ENCODE peak calls at places on chromosomes 2 and 18, in ten cellular contexts. One of them, this sample, is unnamed.

GRCh38 chr2:121284424-121285076 is 452 bp downstream of the TFCP2L1 start:
- DNase-seq in bronchial epithelial cell: no peak
- DNase-seq in Peyer's patch: no peak
- DNase-seq in GM12865: no peak
- DNase-seq in small intestine: no peak
- DNase-seq in astrocyte of the spinal cord: no peak
- DNase-seq in tibial artery: no peak
- DNase-seq in spleen: peak
- DNase-seq in fibroblast of lung: no peak
- DNase-seq in left ventricle myocardium inferior: no peak
- DNase-seq in this sample: no peak

GRCh38 chr2:236505071-236505470 is 64.6 kb upstream of the ACKR3 start:
- DNase-seq in fibroblast of lung: no peak
- DNase-seq in spleen: no peak
- DNase-seq in GM12865: no peak
- DNase-seq in tibial artery: no peak
- DNase-seq in Peyer's patch: no peak
- DNase-seq in left ventricle myocardium inferior: no peak
- DNase-seq in small intestine: no peak
- DNase-seq in astrocyte of the spinal cord: no peak
- DNase-seq in bronchial epithelial cell: no peak
- DNase-seq in this sample: no peak

GRCh38 chr18:48841381-48842258 is 109.1 kb downstream of the SMAD7 start:
- DNase-seq in bronchial epithelial cell: no peak
- DNase-seq in Peyer's patch: peak
- DNase-seq in GM12865: no peak
- DNase-seq in small intestine: no peak
- DNase-seq in astrocyte of the spinal cord: no peak
- DNase-seq in fibroblast of lung: no peak
- DNase-seq in spleen: peak
- DNase-seq in tibial artery: peak
- DNase-seq in left ventricle myocardium inferior: peak
- DNase-seq in this sample: no peak

GRCh38 chr18:79625924-79626561 is 53.6 kb upstream of the CTDP1 start:
- DNase-seq in astrocyte of the spinal cord: no peak
- DNase-seq in GM12865: no peak
- DNase-seq in Peyer's patch: no peak
- DNase-seq in left ventricle myocardium inferior: no peak
- DNase-seq in fibroblast of lung: no peak
- DNase-seq in spleen: peak
- DNase-seq in bronchial epithelial cell: no peak
- DNase-seq in small intestine: no peak
- DNase-seq in tibial artery: peak
- DNase-seq in this sample: no peak

GRCh38 chr2:39216495-39217191 is 27.1 kb downstream of the CDKL4 start:
- DNase-seq in small intestine: peak
- DNase-seq in astrocyte of the spinal cord: no peak
- DNase-seq in spleen: no peak
- DNase-seq in bronchial epithelial cell: no peak
- DNase-seq in fibroblast of lung: no peak
- DNase-seq in GM12865: no peak
- DNase-seq in tibial artery: no peak
- DNase-seq in Peyer's patch: no peak
- DNase-seq in left ventricle myocardium inferior: no peak
- DNase-seq in this sample: peak

GRCh38 chr18:3360211-3360610 is 89.8 kb upstream of the TGIF1 start:
- DNase-seq in bronchial epithelial cell: no peak
- DNase-seq in GM12865: no peak
- DNase-seq in fibroblast of lung: no peak
- DNase-seq in spleen: no peak
- DNase-seq in left ventricle myocardium inferior: no peak
- DNase-seq in small intestine: no peak
- DNase-seq in astrocyte of the spinal cord: no peak
- DNase-seq in Peyer's patch: no peak
- DNase-seq in tibial artery: no peak
- DNase-seq in this sample: no peak

GRCh38 chr2:234691968-234692955 is 195.4 kb upstream of the ARL4C start:
- DNase-seq in GM12865: no peak
- DNase-seq in astrocyte of the spinal cord: no peak
- DNase-seq in spleen: no peak
- DNase-seq in fibroblast of lung: no peak
- DNase-seq in Peyer's patch: no peak
- DNase-seq in tibial artery: no peak
- DNase-seq in small intestine: no peak
- DNase-seq in left ventricle myocardium inferior: no peak
- DNase-seq in bronchial epithelial cell: no peak
- DNase-seq in this sample: no peak

GRCh38 chr2:145744541-145745386 is 1224.8 kb upstream of the ZEB2 start:
- DNase-seq in spleen: no peak
- DNase-seq in Peyer's patch: no peak
- DNase-seq in GM12865: peak
- DNase-seq in left ventricle myocardium inferior: no peak
- DNase-seq in astrocyte of the spinal cord: peak
- DNase-seq in fibroblast of lung: peak
- DNase-seq in tibial artery: no peak
- DNase-seq in bronchial epithelial cell: peak
- DNase-seq in small intestine: no peak
- DNase-seq in this sample: no peak

GRCh38 chr2:151120016-151120415 is 141.6 kb downstream of the RBM43 start:
- DNase-seq in spleen: no peak
- DNase-seq in bronchial epithelial cell: no peak
- DNase-seq in Peyer's patch: no peak
- DNase-seq in small intestine: peak
- DNase-seq in GM12865: no peak
- DNase-seq in fibroblast of lung: no peak
- DNase-seq in astrocyte of the spinal cord: no peak
- DNase-seq in left ventricle myocardium inferior: no peak
- DNase-seq in tibial artery: no peak
- DNase-seq in this sample: no peak

GRCh38 chr2:240785424-240786335 is 34.3 kb downstream of the KIF1A start:
- DNase-seq in fibroblast of lung: no peak
- DNase-seq in small intestine: no peak
- DNase-seq in bronchial epithelial cell: no peak
- DNase-seq in tibial artery: no peak
- DNase-seq in astrocyte of the spinal cord: no peak
- DNase-seq in GM12865: no peak
- DNase-seq in left ventricle myocardium inferior: peak
- DNase-seq in spleen: peak
- DNase-seq in Peyer's patch: no peak
- DNase-seq in this sample: no peak

GRCh38 chr2:9481257-9481922 is 7.0 kb downstream of the IAH1 start:
- DNase-seq in left ventricle myocardium inferior: no peak
- DNase-seq in spleen: no peak
- DNase-seq in astrocyte of the spinal cord: peak
- DNase-seq in bronchial epithelial cell: peak
- DNase-seq in small intestine: no peak
- DNase-seq in tibial artery: no peak
- DNase-seq in Peyer's patch: no peak
- DNase-seq in fibroblast of lung: peak
- DNase-seq in GM12865: no peak
- DNase-seq in this sample: no peak

GRCh38 chr2:86621290-86621943 is 2.2 kb downstream of the RNF103 start:
- DNase-seq in tibial artery: no peak
- DNase-seq in GM12865: peak
- DNase-seq in Peyer's patch: no peak
- DNase-seq in small intestine: no peak
- DNase-seq in spleen: no peak
- DNase-seq in astrocyte of the spinal cord: peak
- DNase-seq in left ventricle myocardium inferior: no peak
- DNase-seq in fibroblast of lung: peak
- DNase-seq in bronchial epithelial cell: no peak
- DNase-seq in this sample: no peak

GRCh38 chr2:242004902-242005230 is 135.3 kb downstream of the RTP5 start:
- DNase-seq in GM12865: no peak
- DNase-seq in bronchial epithelial cell: no peak
- DNase-seq in spleen: no peak
- DNase-seq in left ventricle myocardium inferior: no peak
- DNase-seq in fibroblast of lung: no peak
- DNase-seq in Peyer's patch: no peak
- DNase-seq in small intestine: no peak
- DNase-seq in tibial artery: peak
- DNase-seq in astrocyte of the spinal cord: no peak
- DNase-seq in this sample: no peak

GRCh38 chr2:120541553-120541932 is 194.1 kb upstream of the GLI2 start:
- DNase-seq in bronchial epithelial cell: no peak
- DNase-seq in fibroblast of lung: peak
- DNase-seq in astrocyte of the spinal cord: no peak
- DNase-seq in spleen: no peak
- DNase-seq in left ventricle myocardium inferior: no peak
- DNase-seq in small intestine: no peak
- DNase-seq in GM12865: no peak
- DNase-seq in Peyer's patch: no peak
- DNase-seq in tibial artery: no peak
- DNase-seq in this sample: no peak

GRCh38 chr18:79760881-79761280 is 36.9 kb upstream of the KCNG2 start:
- DNase-seq in bronchial epithelial cell: no peak
- DNase-seq in Peyer's patch: no peak
- DNase-seq in astrocyte of the spinal cord: no peak
- DNase-seq in GM12865: no peak
- DNase-seq in fibroblast of lung: no peak
- DNase-seq in left ventricle myocardium inferior: no peak
- DNase-seq in spleen: peak
- DNase-seq in tibial artery: no peak
- DNase-seq in small intestine: no peak
- DNase-seq in this sample: peak

GRCh38 chr18:36296591-36297418 is 708 bp upstream of the FHOD3 start:
- DNase-seq in small intestine: no peak
- DNase-seq in left ventricle myocardium inferior: peak
- DNase-seq in Peyer's patch: no peak
- DNase-seq in GM12865: peak
- DNase-seq in spleen: no peak
- DNase-seq in bronchial epithelial cell: peak
- DNase-seq in astrocyte of the spinal cord: peak
- DNase-seq in fibroblast of lung: peak
- DNase-seq in tibial artery: peak
- DNase-seq in this sample: no peak

GRCh38 chr2:9558948-9559381 is 3.3 kb upstream of the ADAM17 start:
- DNase-seq in Peyer's patch: no peak
- DNase-seq in left ventricle myocardium inferior: no peak
- DNase-seq in spleen: no peak
- DNase-seq in GM12865: peak
- DNase-seq in small intestine: no peak
- DNase-seq in astrocyte of the spinal cord: peak
- DNase-seq in fibroblast of lung: peak
- DNase-seq in bronchial epithelial cell: peak
- DNase-seq in tibial artery: peak
- DNase-seq in this sample: no peak

GRCh38 chr2:147025611-147026010 is 819.2 kb upstream of the ACVR2A start:
- DNase-seq in astrocyte of the spinal cord: peak
- DNase-seq in spleen: no peak
- DNase-seq in fibroblast of lung: peak
- DNase-seq in Peyer's patch: no peak
- DNase-seq in left ventricle myocardium inferior: no peak
- DNase-seq in bronchial epithelial cell: peak
- DNase-seq in GM12865: no peak
- DNase-seq in small intestine: no peak
- DNase-seq in tibial artery: no peak
- DNase-seq in this sample: no peak

GRCh38 chr2:17962874-17963273 is 84.4 kb downstream of the KCNS3 start:
- DNase-seq in left ventricle myocardium inferior: no peak
- DNase-seq in Peyer's patch: no peak
- DNase-seq in small intestine: no peak
- DNase-seq in spleen: no peak
- DNase-seq in astrocyte of the spinal cord: no peak
- DNase-seq in bronchial epithelial cell: peak
- DNase-seq in GM12865: no peak
- DNase-seq in tibial artery: no peak
- DNase-seq in fibroblast of lung: peak
- DNase-seq in this sample: no peak

GRCh38 chr2:205721057-205721767 is 38.9 kb downstream of the NRP2 start:
- DNase-seq in tibial artery: no peak
- DNase-seq in small intestine: no peak
- DNase-seq in bronchial epithelial cell: no peak
- DNase-seq in GM12865: peak
- DNase-seq in astrocyte of the spinal cord: no peak
- DNase-seq in spleen: no peak
- DNase-seq in Peyer's patch: no peak
- DNase-seq in left ventricle myocardium inferior: no peak
- DNase-seq in fibroblast of lung: no peak
- DNase-seq in this sample: peak

GRCh38 chr2:209323738-209324137 is 100.1 kb upstream of the MAP2 start:
- DNase-seq in bronchial epithelial cell: no peak
- DNase-seq in left ventricle myocardium inferior: no peak
- DNase-seq in small intestine: no peak
- DNase-seq in astrocyte of the spinal cord: no peak
- DNase-seq in Peyer's patch: no peak
- DNase-seq in GM12865: no peak
- DNase-seq in fibroblast of lung: no peak
- DNase-seq in tibial artery: no peak
- DNase-seq in spleen: no peak
- DNase-seq in this sample: no peak

GRCh38 chr2:237675326-237675725 is 47.9 kb downstream of the LRRFIP1 start:
- DNase-seq in astrocyte of the spinal cord: no peak
- DNase-seq in spleen: no peak
- DNase-seq in bronchial epithelial cell: no peak
- DNase-seq in small intestine: no peak
- DNase-seq in Peyer's patch: no peak
- DNase-seq in GM12865: no peak
- DNase-seq in fibroblast of lung: no peak
- DNase-seq in tibial artery: no peak
- DNase-seq in left ventricle myocardium inferior: no peak
- DNase-seq in this sample: no peak
- H3K4me3 ChIP-seq in astrocyte of the spinal cord: no peak
- H3K4me3 ChIP-seq in spleen: peak
- H3K4me3 ChIP-seq in bronchial epithelial cell: no peak
- H3K4me3 ChIP-seq in small intestine: no peak
- H3K4me3 ChIP-seq in Peyer's patch: peak
- H3K4me3 ChIP-seq in GM12865: peak
- H3K4me3 ChIP-seq in fibroblast of lung: no peak
- H3K4me3 ChIP-seq in tibial artery: peak
- H3K4me3 ChIP-seq in left ventricle myocardium inferior: peak
- H3K4me3 ChIP-seq in this sample: peak

GRCh38 chr18:24234330-24234729 is 95.5 kb downstream of the CABYR start:
- DNase-seq in Peyer's patch: no peak
- DNase-seq in astrocyte of the spinal cord: no peak
- DNase-seq in small intestine: peak
- DNase-seq in bronchial epithelial cell: no peak
- DNase-seq in GM12865: no peak
- DNase-seq in tibial artery: no peak
- DNase-seq in left ventricle myocardium inferior: peak
- DNase-seq in spleen: no peak
- DNase-seq in fibroblast of lung: no peak
- DNase-seq in this sample: no peak
- H3K4me3 ChIP-seq in Peyer's patch: no peak
- H3K4me3 ChIP-seq in astrocyte of the spinal cord: no peak
- H3K4me3 ChIP-seq in small intestine: no peak
- H3K4me3 ChIP-seq in bronchial epithelial cell: no peak
- H3K4me3 ChIP-seq in GM12865: no peak
- H3K4me3 ChIP-seq in tibial artery: no peak
- H3K4me3 ChIP-seq in left ventricle myocardium inferior: no peak
- H3K4me3 ChIP-seq in spleen: no peak
- H3K4me3 ChIP-seq in fibroblast of lung: no peak
- H3K4me3 ChIP-seq in this sample: no peak

GRCh38 chr2:172087191-172087779 is 2.0 kb downstream of the DLX1 start:
- DNase-seq in Peyer's patch: no peak
- DNase-seq in small intestine: no peak
- DNase-seq in fibroblast of lung: no peak
- DNase-seq in left ventricle myocardium inferior: no peak
- DNase-seq in GM12865: no peak
- DNase-seq in bronchial epithelial cell: no peak
- DNase-seq in spleen: no peak
- DNase-seq in astrocyte of the spinal cord: no peak
- DNase-seq in tibial artery: no peak
- DNase-seq in this sample: no peak
- H3K4me3 ChIP-seq in Peyer's patch: no peak
- H3K4me3 ChIP-seq in small intestine: no peak
- H3K4me3 ChIP-seq in fibroblast of lung: no peak
- H3K4me3 ChIP-seq in left ventricle myocardium inferior: peak
- H3K4me3 ChIP-seq in GM12865: no peak
- H3K4me3 ChIP-seq in bronchial epithelial cell: no peak
- H3K4me3 ChIP-seq in spleen: no peak
- H3K4me3 ChIP-seq in astrocyte of the spinal cord: no peak
- H3K4me3 ChIP-seq in tibial artery: no peak
- H3K4me3 ChIP-seq in this sample: no peak

GRCh38 chr2:118847447-118848172 is at the start of gene EN1:
- DNase-seq in bronchial epithelial cell: no peak
- DNase-seq in spleen: no peak
- DNase-seq in fibroblast of lung: peak
- DNase-seq in astrocyte of the spinal cord: peak
- DNase-seq in small intestine: no peak
- DNase-seq in tibial artery: no peak
- DNase-seq in GM12865: no peak
- DNase-seq in left ventricle myocardium inferior: no peak
- DNase-seq in Peyer's patch: no peak
- DNase-seq in this sample: no peak
- H3K4me3 ChIP-seq in bronchial epithelial cell: no peak
- H3K4me3 ChIP-seq in spleen: no peak
- H3K4me3 ChIP-seq in fibroblast of lung: peak
- H3K4me3 ChIP-seq in astrocyte of the spinal cord: peak
- H3K4me3 ChIP-seq in small intestine: peak
- H3K4me3 ChIP-seq in tibial artery: peak
- H3K4me3 ChIP-seq in GM12865: no peak
- H3K4me3 ChIP-seq in left ventricle myocardium inferior: peak
- H3K4me3 ChIP-seq in Peyer's patch: peak
- H3K4me3 ChIP-seq in this sample: no peak

This sample was measured in Jurkat, Clone E6-1.